ENCODE peak calls at places on chromosomes 11 and 22, in eight cellular contexts. H is effector memory CD8-positive, alpha-beta T cell; P is mammary epithelial cell; N is amniotic stem cell; S is stimulated activated effector memory CD8-positive, alpha-beta T cell treated with anti-CD3 and anti-CD28 coated beads, Interleukin-12 subunit alpha, Interleukin-12 subunit beta, amount 100 ng/mL, for 72 hours; V is ELR; G is activated naive CD4-positive, alpha-beta T cell treated with Interleukin-2 at 50 U/mL for 16 hours; O is T-cell. W is an unnamed sample.

GRCh38 chr11:75668508-75669297 is at the start of gene MAP6:
- DNase-seq in S (peak; percentile 67), H (no peak), G (peak; percentile 35), N (no peak), P (peak; percentile 19), V (peak; percentile 24), O (no peak), W (peak; percentile 44)

GRCh38 chr11:117428856-117429229 is 101.2 kb downstream of the CEP164 start:
- DNase-seq in H (no peak), V (no peak), S (no peak), G (no peak), O (no peak), P (no peak), N (no peak), W (no peak)

GRCh38 chr11:17469998-17470397 is 6.6 kb downstream of the ABCC8 start:
- DNase-seq in G (no peak), V (no peak), N (no peak), H (no peak), P (no peak), O (no peak), S (no peak), W (no peak)

GRCh38 chr11:57248780-57249383 is 11.8 kb upstream of the APLNR start:
- DNase-seq in V (peak; percentile 70), N (peak; percentile 69), H (no peak), P (peak; percentile 52), S (peak; percentile 55), G (peak; percentile 3), O (no peak), W (peak; percentile 84)

GRCh38 chr11:87743002-87743401 is 432.2 kb downstream of the RAB38 start:
- DNase-seq in S (no peak), P (no peak), H (no peak), G (no peak), V (peak; percentile 3), O (no peak), N (no peak), W (no peak)

GRCh38 chr22:30183861-30184278 is 62.7 kb downstream of the LIF start:
- DNase-seq in H (no peak), S (peak; percentile 47), O (no peak), G (no peak), N (no peak), V (peak; percentile 48), P (peak; percentile 27), W (peak; percentile 21)

GRCh38 chr22:40654522-40655167 is 18.1 kb upstream of the MRTFA start:
- DNase-seq in P (peak; percentile 62), V (peak; percentile 43), O (no peak), H (no peak), G (no peak), N (no peak), S (no peak), W (peak; percentile 70)

GRCh38 chr11:9573775-9574555 is 495 bp downstream of the WEE1 start:
- DNase-seq in S (no peak), G (no peak), H (no peak), N (no peak), P (no peak), O (no peak), V (peak; percentile 31), W (no peak)

GRCh38 chr11:45852018-45852711 is 4.9 kb downstream of the CRY2 start:
- DNase-seq in P (no peak), O (no peak), N (no peak), V (no peak), S (no peak), H (no peak), G (no peak), W (no peak)

GRCh38 chr11:106014035-106014434 is 8.0 kb downstream of the MSANTD4 start:
- DNase-seq in S (no peak), O (no peak), H (no peak), P (no peak), V (no peak), G (no peak), N (no peak), W (no peak)

GRCh38 chr11:61725632-61726280 is 26.7 kb upstream of the MYRF start:
- DNase-seq in O (no peak), S (no peak), H (no peak), G (no peak), N (no peak), P (peak; percentile 29), V (peak; percentile 80), W (no peak)

GRCh38 chr11:64875369-64876225 is 2.8 kb downstream of the EHD1 start:
- DNase-seq in G (no peak), N (no peak), V (no peak), H (no peak), P (no peak), O (no peak), S (no peak), W (no peak)

GRCh38 chr11:118635642-118636041 is 28.2 kb downstream of the PHLDB1 start:
- DNase-seq in N (no peak), H (no peak), V (no peak), P (no peak), G (no peak), O (no peak), S (no peak), W (no peak)

GRCh38 chr11:72553748-72554147 is 119.4 kb upstream of the CLPB start:
- DNase-seq in N (no peak), V (no peak), O (no peak), G (no peak), P (no peak), H (peak; percentile 33), S (peak; percentile 61), W (no peak)

GRCh38 chr22:46233231-46233630 is 16.9 kb downstream of the CDPF1 start:
- DNase-seq in S (no peak), H (no peak), V (peak; percentile 58), O (no peak), G (no peak), N (peak; percentile 33), P (peak; percentile 51), W (no peak)

GRCh38 chr22:23509571-23510302 is 70.4 kb downstream of the IGLL1 start:
- DNase-seq in V (peak; percentile 20), H (no peak), G (no peak), P (peak; percentile 3), N (no peak), S (no peak), O (no peak), W (peak; percentile 41)

GRCh38 chr11:17770917-17771316 is 36.3 kb downstream of the KCNC1 start:
- DNase-seq in O (no peak), G (no peak), N (no peak), S (no peak), H (no peak), V (no peak), P (no peak), W (no peak)

GRCh38 chr11:61833478-61833877 is 5.4 kb downstream of the FADS2 start:
- DNase-seq in G (no peak), V (no peak), S (no peak), H (no peak), O (no peak), P (no peak), N (no peak), W (no peak)

GRCh38 chr11:117814204-117814765 is 10.3 kb downstream of the FXYD2 start:
- DNase-seq in V (no peak), O (no peak), H (no peak), G (no peak), P (no peak), N (no peak), S (no peak), W (no peak)

GRCh38 chr11:112163875-112164521 is at the start of gene IL18:
- DNase-seq in V (no peak), H (no peak), S (no peak), G (no peak), O (no peak), P (no peak), N (no peak), W (no peak)

GRCh38 chr22:45616432-45616831 is 55.2 kb upstream of the ATXN10 start:
- DNase-seq in V (no peak), G (no peak), H (no peak), O (no peak), N (no peak), S (no peak), P (no peak), W (no peak)

GRCh38 chr11:118435893-118436624 is at the start of gene KMT2A:
- DNase-seq in P (peak; percentile 99), H (peak; percentile 96), N (peak; percentile 92), O (peak; percentile 96), S (peak; percentile 99), V (peak; percentile 96), G (peak; percentile 91), W (peak; percentile 97)

GRCh38 chr11:67275606-67276409 is 9.5 kb downstream of the GRK2 start:
- DNase-seq in N (no peak), G (no peak), O (no peak), V (no peak), H (no peak), P (no peak), S (no peak), W (no peak)

W was measured in AG08395.